ENCODE peak calls at places on chromosomes 1 and 21, in six cellular contexts. K is HCT116, P is bronchial epithelial cell, Y is aorta, A is mucosa of descending colon, Z is AG04450. L is an unnamed sample.

GRCh38 chr1:79304131-79304530 is 297.6 kb upstream of the ADGRL4 start:
- DNase-seq in A (no peak), K (no peak), Z (no peak), Y (no peak), P (no peak), L (no peak)

GRCh38 chr1:211609120-211610024 is 30.4 kb upstream of the SLC30A1 start:
- DNase-seq in A (no peak), Z (no peak), K (no peak), P (no peak), Y (no peak), L (no peak)

GRCh38 chr1:56688522-56689026 is 43.5 kb downstream of the PRKAA2 start:
- DNase-seq in Y (no peak), K (peak), P (peak), Z (no peak), A (no peak), L (no peak)

GRCh38 chr1:58848818-58849411 is 65.1 kb upstream of the JUN start:
- DNase-seq in P (peak), Z (peak), K (peak), Y (peak), A (no peak), L (peak)

GRCh38 chr1:157968503-157968902 is 24.9 kb upstream of the KIRREL1 start:
- DNase-seq in A (peak), P (peak), Z (peak), K (no peak), Y (peak), L (no peak)

GRCh38 chr1:48530727-48531351 is 58.8 kb upstream of the SPATA6 start:
- DNase-seq in A (peak), K (peak), P (peak), Z (peak), Y (peak), L (peak)

GRCh38 chr1:66779475-66780078 is 21.5 kb downstream of the INSL5 start:
- DNase-seq in Z (no peak), A (no peak), Y (no peak), K (no peak), P (no peak), L (no peak)

GRCh38 chr1:177007437-177008161 is 156.9 kb downstream of the ASTN1 start:
- DNase-seq in Z (no peak), Y (no peak), A (no peak), K (no peak), P (no peak), L (no peak)

GRCh38 chr1:60037061-60037460 is 36.5 kb downstream of the C1orf87 start:
- DNase-seq in K (no peak), Y (no peak), Z (no peak), A (no peak), P (no peak), L (no peak)

GRCh38 chr1:56326056-56326455 is 253.3 kb downstream of the PLPP3 start:
- DNase-seq in Z (no peak), Y (no peak), A (no peak), P (no peak), K (no peak), L (no peak)

GRCh38 chr1:154157520-154158306 is 2.8 kb upstream of the NUP210L start:
- DNase-seq in P (peak), A (no peak), Y (no peak), Z (no peak), K (no peak), L (no peak)

GRCh38 chr1:87202922-87203655 is 125.6 kb upstream of the LMO4 start:
- DNase-seq in P (no peak), Z (no peak), K (no peak), Y (no peak), A (no peak), L (no peak)

GRCh38 chr1:201127755-201128455 is 921 bp upstream of the ASCL5 start:
- DNase-seq in P (peak), K (no peak), A (no peak), Z (no peak), Y (peak), L (peak)

GRCh38 chr1:12155328-12155727 is 11.5 kb upstream of the TNFRSF1B start:
- DNase-seq in K (no peak), Y (no peak), A (no peak), P (no peak), Z (no peak), L (no peak)

GRCh38 chr1:116711061-116711582 is 43.1 kb upstream of the CD2 start:
- DNase-seq in A (no peak), Y (no peak), Z (no peak), P (peak), K (no peak), L (no peak)

GRCh38 chr1:19622204-19622603 is 21.9 kb upstream of the NBL1 start:
- DNase-seq in A (no peak), Y (no peak), Z (no peak), K (no peak), P (peak), L (no peak)

GRCh38 chr1:24329797-24330543 is 10.8 kb downstream of the GRHL3 start:
- DNase-seq in A (no peak), K (no peak), Y (no peak), P (peak), Z (peak), L (no peak)

GRCh38 chr1:112985123-112985522 is 29.1 kb upstream of the SLC16A1 start:
- DNase-seq in Y (no peak), A (no peak), Z (no peak), P (no peak), K (no peak), L (no peak)

GRCh38 chr1:107648071-107648470 is 316.9 kb downstream of the VAV3 start:
- DNase-seq in P (peak), Y (no peak), K (no peak), A (no peak), Z (no peak), L (no peak)

GRCh38 chr1:7648761-7649384 is 122.2 kb upstream of the VAMP3 start:
- DNase-seq in A (no peak), P (peak), Z (no peak), K (no peak), Y (no peak), L (peak)

GRCh38 chr21:25342811-25343210 is 264.5 kb downstream of the MRPL39 start:
- DNase-seq in A (no peak), P (no peak), Z (no peak), K (no peak), Y (no peak), L (no peak)

GRCh38 chr1:19825298-19825697 is 10.2 kb upstream of the RNF186 start:
- DNase-seq in Z (no peak), Y (no peak), K (no peak), P (no peak), A (peak), L (no peak)

GRCh38 chr1:66353207-66353606 is 180.7 kb upstream of the SGIP1 start:
- DNase-seq in K (no peak), A (no peak), P (no peak), Z (no peak), Y (no peak), L (no peak)

GRCh38 chr1:186492531-186493291 is 31.8 kb upstream of the PDC start:
- DNase-seq in Z (no peak), A (no peak), K (no peak), Y (no peak), P (peak), L (no peak)

GRCh38 chr21:26100573-26100972 is 70.0 kb downstream of the APP start:
- DNase-seq in K (no peak), P (no peak), Y (no peak), Z (no peak), A (no peak), L (no peak)

GRCh38 chr21:37551406-37552355 is 185.1 kb downstream of the DYRK1A start:
- DNase-seq in K (no peak), Z (no peak), A (no peak), P (no peak), Y (no peak), L (peak)

GRCh38 chr1:210882414-210883221 is 251.3 kb downstream of the KCNH1 start:
- DNase-seq in Z (no peak), A (no peak), P (peak), K (no peak), Y (no peak), L (no peak)

GRCh38 chr1:21598417-21598816 is 70.7 kb downstream of the RAP1GAP start:
- DNase-seq in K (no peak), A (no peak), P (no peak), Z (no peak), Y (no peak), L (no peak)

GRCh38 chr1:21596628-21597027 is 72.5 kb downstream of the RAP1GAP start:
- DNase-seq in A (no peak), Y (no peak), P (no peak), Z (no peak), K (no peak), L (no peak)

GRCh38 chr1:21596179-21596578 is 73.0 kb downstream of the RAP1GAP start:
- DNase-seq in Y (no peak), K (no peak), P (no peak), Z (no peak), A (no peak), L (no peak)

GRCh38 chr1:21598904-21599303 is 70.3 kb downstream of the RAP1GAP start:
- DNase-seq in Y (no peak), P (no peak), K (no peak), Z (no peak), A (no peak), L (no peak)

GRCh38 chr1:21597754-21598153 is 71.4 kb downstream of the RAP1GAP start:
- DNase-seq in Y (no peak), A (no peak), P (no peak), Z (no peak), K (no peak), L (no peak)
- H3K4me3 ChIP-seq in Y (no peak), A (no peak), P (no peak), Z (no peak), K (no peak), L (no peak)

DNA sequence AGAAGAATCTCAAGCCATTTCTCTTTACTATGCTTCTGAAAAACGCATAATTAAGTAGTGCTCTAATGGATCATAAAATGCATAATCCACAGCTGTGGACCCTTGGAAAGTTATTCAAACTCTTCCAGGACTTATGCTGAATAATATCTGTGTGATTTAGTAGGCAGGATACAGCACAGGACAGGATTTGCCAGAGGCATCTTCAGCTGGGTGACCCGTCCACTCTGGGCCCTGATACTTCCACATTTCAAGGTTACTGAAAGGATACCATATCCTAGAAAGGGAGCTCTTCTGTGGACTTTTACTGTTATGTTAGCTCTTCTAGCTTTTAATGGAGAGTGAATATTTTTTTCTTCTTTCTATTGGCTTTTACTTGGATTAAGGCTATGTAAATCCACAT is 49.6 kb downstream of the MAP10 start:
- DNase-seq in Y (no peak), K (no peak), Z (no peak), A (no peak), P (no peak), L (no peak)
- H3K4me3 ChIP-seq in Y (no peak), K (no peak), Z (no peak), A (no peak), P (no peak), L (no peak)

GRCh38 chr1:118984086-118984989 is 3.8 kb downstream of the TBX15 start:
- DNase-seq in K (no peak), A (peak), P (no peak), Y (no peak), Z (no peak), L (no peak)
- H3K4me3 ChIP-seq in K (no peak), A (no peak), P (no peak), Y (no peak), Z (peak), L (peak)

GRCh38 chr1:149849947-149850360 is 49.4 kb upstream of the BOLA1 start:
- DNase-seq in Y (no peak), K (no peak), P (peak), Z (no peak), A (no peak), L (no peak)

GRCh38 chr1:149848340-149848771 is 51.0 kb upstream of the BOLA1 start:
- DNase-seq in Y (no peak), K (no peak), A (no peak), Z (no peak), P (peak), L (no peak)

GRCh38 chr1:149846600-149847466 is 52.5 kb upstream of the BOLA1 start:
- DNase-seq in Y (no peak), Z (no peak), P (no peak), K (no peak), A (no peak), L (no peak)

GRCh38 chr1:149849246-149849946 is 50.0 kb upstream of the BOLA1 start:
- DNase-seq in A (no peak), P (no peak), Y (no peak), K (no peak), Z (no peak), L (no peak)

GRCh38 chr1:149848811-149849210 is 50.6 kb upstream of the BOLA1 start:
- DNase-seq in P (no peak), A (no peak), K (no peak), Y (no peak), Z (no peak), L (no peak)
- H3K4me3 ChIP-seq in P (peak), A (no peak), K (peak), Y (no peak), Z (peak), L (no peak)

GRCh38 chr1:43274125-43274803 is 4.5 kb downstream of the TMEM125 start:
- DNase-seq in A (peak), P (peak), Z (no peak), K (no peak), Y (no peak), L (no peak)
- H3K4me3 ChIP-seq in A (no peak), P (no peak), Z (no peak), K (no peak), Y (no peak), L (no peak)

DNA sequence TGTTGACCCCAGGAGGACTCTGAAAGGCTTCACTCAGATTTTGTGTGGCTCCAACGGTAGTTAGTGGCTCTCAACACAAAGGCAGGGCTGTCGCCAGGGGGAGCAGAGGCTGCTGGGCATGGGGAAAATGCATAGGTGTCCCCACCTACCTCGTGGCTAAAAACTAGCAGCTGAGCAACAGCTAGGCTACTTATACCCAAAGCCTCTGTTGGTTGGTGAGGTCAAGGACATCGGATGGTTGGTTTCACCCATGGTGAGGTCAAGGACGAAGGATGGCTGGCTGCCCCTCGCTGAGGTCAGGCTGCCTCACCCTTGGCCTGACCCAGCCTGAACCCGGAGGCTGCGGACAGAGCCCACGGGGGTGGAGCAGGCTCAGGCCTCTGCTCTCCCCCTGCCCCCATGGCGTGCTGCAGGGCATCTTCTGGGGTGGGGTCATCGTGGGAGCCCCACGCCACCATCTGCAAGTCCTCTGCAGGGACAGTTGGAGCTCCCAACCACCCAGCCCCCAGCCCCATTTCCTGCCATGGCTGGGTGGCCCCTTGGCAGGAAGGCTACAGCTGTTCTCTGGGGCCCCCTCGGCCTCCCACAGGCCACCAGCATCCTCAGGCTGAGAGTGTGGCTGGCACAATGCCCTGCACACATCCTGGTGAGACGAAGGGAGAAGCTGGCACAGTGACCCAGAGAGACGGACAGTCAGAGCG is 8.5 kb upstream of the GNB1 start:
- DNase-seq in A (no peak), Z (no peak), Y (no peak), P (no peak), K (no peak), L (peak)
- H3K4me3 ChIP-seq in A (no peak), Z (no peak), Y (no peak), P (no peak), K (no peak), L (no peak)

GRCh38 chr1:221947731-221948130 is 205.8 kb upstream of the DUSP10 start:
- DNase-seq in Y (no peak), K (no peak), A (no peak), P (peak), Z (no peak), L (no peak)
- H3K4me3 ChIP-seq in Y (no peak), K (no peak), A (no peak), P (no peak), Z (no peak), L (no peak)

DNA sequence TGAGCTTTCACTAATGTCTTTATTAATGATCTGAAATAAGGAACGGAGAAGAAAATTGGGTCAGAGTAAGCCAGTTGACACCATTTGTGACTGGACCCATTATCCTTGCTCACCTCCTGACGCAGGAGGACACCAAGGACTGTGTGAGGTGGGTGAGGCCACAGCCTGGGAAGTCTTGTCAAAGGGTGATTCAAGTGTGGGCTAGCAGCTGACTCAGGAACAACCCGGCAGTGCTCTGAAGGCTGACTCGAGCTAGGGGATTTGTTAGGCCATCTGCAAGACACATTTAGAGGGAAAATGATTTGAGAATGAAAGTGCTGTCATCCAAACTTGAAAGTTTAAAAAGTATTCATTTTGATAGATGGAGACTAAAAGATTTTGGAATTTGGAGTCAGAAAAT is 21.2 kb downstream of the PRRX1 start:
- DNase-seq in P (peak), A (no peak), Y (no peak), Z (no peak), K (no peak), L (no peak)
- H3K4me3 ChIP-seq in P (no peak), A (no peak), Y (no peak), Z (no peak), K (no peak), L (no peak)

GRCh38 chr1:50793521-50793920 is 166.5 kb downstream of the FAF1 start:
- DNase-seq in P (no peak), A (no peak), Z (no peak), Y (no peak), K (no peak), L (no peak)

GRCh38 chr1:50796277-50796676 is 163.8 kb downstream of the FAF1 start:
- DNase-seq in Y (no peak), P (no peak), A (no peak), K (no peak), Z (no peak), L (no peak)
- H3K4me3 ChIP-seq in Y (no peak), P (no peak), A (no peak), K (no peak), Z (no peak), L (no peak)

GRCh38 chr1:152460529-152460899 is 46.5 kb upstream of the CRNN start:
- DNase-seq in A (no peak), Y (no peak), K (no peak), P (no peak), Z (no peak), L (no peak)
- H3K4me3 ChIP-seq in A (no peak), Y (no peak), K (no peak), P (no peak), Z (no peak), L (no peak)

L was measured in right cardiac atrium.